ENCODE peak calls at places on chromosomes 3 and 15, in five cellular contexts. A is cardiac muscle cell, I is endodermal cell, M is neural progenitor cell, K is breast epithelium. B is an unnamed sample.

GRCh38 chr15:69980311-69981059 is 117.2 kb downstream of the TLE3 start:
- DNase-seq in A (no peak), I (no peak), M (no peak), K (no peak), B (no peak)

GRCh38 chr3:191753186-191753585 is 292.2 kb downstream of the PYDC2 start:
- DNase-seq in A (no peak), I (no peak), M (no peak), K (no peak), B (no peak)

GRCh38 chr3:143529018-143529478 is 319.2 kb downstream of the SLC9A9 start:
- DNase-seq in A (no peak), I (no peak), M (no peak), K (no peak), B (no peak)

GRCh38 chr3:129626744-129627349 is 20.4 kb upstream of the PLXND1 start:
- DNase-seq in A (peak; percentile 89), I (peak; percentile 96), M (peak; percentile 89), K (peak; percentile 80), B (peak; percentile 86)

GRCh38 chr15:61025746-61026256 is 203.3 kb downstream of the RORA start:
- DNase-seq in A (no peak), I (no peak), M (no peak), K (no peak), B (no peak)

GRCh38 chr3:57758686-57759085 is 2.6 kb downstream of the SLMAP start:
- DNase-seq in A (no peak), I (no peak), M (no peak), K (no peak), B (no peak)

GRCh38 chr15:79981861-79982455 is 11.0 kb upstream of the BCL2A1 start:
- DNase-seq in A (no peak), I (no peak), M (no peak), K (no peak), B (no peak)

GRCh38 chr15:20348900-20349773 is 192.5 kb downstream of the GOLGA6L6 start:
- DNase-seq in A (no peak), I (peak; percentile 48), M (no peak), K (peak; percentile 53), B (no peak)

GRCh38 chr3:19946291-19946831 is 536 bp upstream of the RAB5A start:
- DNase-seq in A (no peak), I (no peak), M (no peak), K (no peak), B (no peak)

GRCh38 chr15:79475312-79475711 is 43.2 kb downstream of the MINAR1 start:
- DNase-seq in A (no peak), I (no peak), M (no peak), K (no peak), B (no peak)

GRCh38 chr3:134445631-134446030 is 40.2 kb downstream of the ANAPC13 start:
- DNase-seq in A (no peak), I (no peak), M (no peak), K (no peak), B (peak; percentile 51)

GRCh38 chr15:41566121-41566885 is 7.3 kb downstream of the TYRO3 start:
- DNase-seq in A (peak; percentile 43), I (no peak), M (no peak), K (no peak), B (no peak)

GRCh38 chr3:30685267-30685667 is 78.9 kb downstream of the TGFBR2 start:
- DNase-seq in A (no peak), I (no peak), M (no peak), K (no peak), B (no peak)

GRCh38 chr3:30269751-30270445 is 336.5 kb upstream of the TGFBR2 start:
- DNase-seq in A (no peak), I (no peak), M (no peak), K (no peak), B (no peak)

GRCh38 chr15:100090411-100090810 is 251.4 kb downstream of the ADAMTS17 start:
- DNase-seq in A (no peak), I (no peak), M (no peak), K (no peak), B (no peak)

GRCh38 chr3:197352382-197352781 is 54.0 kb upstream of the DLG1 start:
- DNase-seq in A (peak; percentile 57), I (no peak), M (no peak), K (no peak), B (peak; percentile 90)

GRCh38 chr15:41869770-41870688 is 23.8 kb downstream of the SPTBN5 start:
- DNase-seq in A (no peak), I (no peak), M (no peak), K (no peak), B (no peak)

GRCh38 chr15:88636039-88636438 is 2.8 kb upstream of the ISG20 start:
- DNase-seq in A (no peak), I (peak; percentile 82), M (no peak), K (peak; percentile 73), B (no peak)

GRCh38 chr3:99901200-99901926 is 83.7 kb downstream of the CMSS1 start:
- DNase-seq in A (no peak), I (no peak), M (no peak), K (no peak), B (no peak)

GRCh38 chr3:100993309-100993708 is at the start of gene ABI3BP:
- DNase-seq in A (peak; percentile 23), I (peak; percentile 57), M (peak; percentile 20), K (no peak), B (peak; percentile 77)

GRCh38 chr15:56929389-56929788 is 10.9 kb downstream of the TCF12 start:
- DNase-seq in A (no peak), I (no peak), M (no peak), K (no peak), B (no peak)

GRCh38 chr15:33865416-33865815 is 102.9 kb upstream of the CHRM5 start:
- DNase-seq in A (no peak), I (no peak), M (no peak), K (no peak), B (no peak)

GRCh38 chr3:33047842-33048834 is 48.8 kb downstream of the GLB1 start:
- DNase-seq in A (no peak), I (no peak), M (no peak), K (no peak), B (no peak)
- H3K27ac ChIP-seq in A (no peak overlapping the region), I (no peak overlapping the region), M (no peak overlapping the region), K (no peak overlapping the region), B (no peak overlapping the region)

DNA sequence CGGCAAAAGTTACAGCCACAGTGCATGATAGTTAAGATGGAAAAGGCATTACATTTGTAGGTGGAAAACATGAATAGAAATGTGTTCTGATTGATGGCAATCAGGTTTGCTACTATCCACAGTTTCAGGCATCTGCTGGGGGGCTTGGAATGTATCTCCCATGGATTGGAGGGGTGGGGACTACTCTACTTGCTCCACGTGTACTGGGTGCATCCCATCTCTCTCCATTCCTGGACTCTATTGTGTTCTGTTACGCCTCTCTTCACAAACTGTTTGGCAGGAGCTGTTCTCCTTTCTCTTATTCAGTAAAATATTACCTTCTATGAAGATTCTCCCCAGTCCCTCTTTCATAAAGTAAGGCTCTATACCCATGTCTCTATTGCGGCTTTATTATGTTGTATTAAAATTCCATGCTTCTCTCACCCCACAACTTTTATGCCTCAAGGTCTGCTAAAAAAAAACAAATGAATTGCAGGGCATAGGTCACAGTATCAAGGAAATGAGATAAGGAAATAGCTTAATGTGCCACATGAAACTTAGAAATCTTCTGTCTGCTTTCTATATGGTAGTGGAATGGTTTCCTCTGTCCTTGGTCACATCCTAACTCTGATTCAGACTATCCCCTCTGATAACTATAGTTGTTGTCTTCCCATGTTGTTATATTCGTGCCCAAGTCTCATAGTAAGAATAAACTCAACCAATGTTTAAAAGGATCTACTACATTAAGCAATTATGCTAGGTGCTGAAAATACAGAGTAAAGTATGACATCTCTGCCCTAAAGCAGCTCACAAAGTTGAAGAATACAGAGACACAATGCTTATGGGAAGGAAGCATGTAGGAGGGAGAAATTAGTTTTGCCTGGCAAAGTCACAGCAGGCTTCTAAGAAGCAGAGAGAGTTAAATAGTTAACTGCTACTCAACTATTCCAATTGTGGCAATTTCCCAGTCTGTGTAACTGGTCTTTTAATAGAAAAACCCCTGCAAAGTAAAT is 43.1 kb downstream of the LRRFIP2 start:
- DNase-seq in A (no peak), I (no peak), M (peak; percentile 20), K (no peak), B (no peak)
- H3K27ac ChIP-seq in A (peak overlapping the region; percentile 82), I (peak overlapping the region; percentile 4), M (peak overlapping the region; percentile 72), K (no peak overlapping the region), B (no peak overlapping the region)

GRCh38 chr15:83287541-83288027 is 3.1 kb upstream of the BNC1 start:
- DNase-seq in A (no peak), I (peak; percentile 59), M (no peak), K (no peak), B (no peak)
- H3K27ac ChIP-seq in A (no peak overlapping the region), I (no peak overlapping the region), M (no peak overlapping the region), K (no peak overlapping the region), B (no peak overlapping the region)

GRCh38 chr15:22980189-22981136 is at the start of gene CYFIP1:
- DNase-seq in A (peak; percentile 87), I (peak; percentile 94), M (peak; percentile 85), K (peak; percentile 83), B (peak; percentile 91)

GRCh38 chr15:22978691-22979068 is 1.5 kb downstream of the CYFIP1 start:
- DNase-seq in A (no peak), I (no peak), M (peak; percentile 17), K (no peak), B (no peak)

GRCh38 chr15:22979699-22980188 is 424 bp downstream of the CYFIP1 start:
- DNase-seq in A (peak; percentile 47), I (peak; percentile 78), M (peak; percentile 78), K (no peak), B (no peak)

GRCh38 chr15:22981336-22981840 is 1.2 kb upstream of the CYFIP1 start:
- DNase-seq in A (no peak), I (peak; percentile 21), M (no peak), K (no peak), B (peak; percentile 20)

DNA sequence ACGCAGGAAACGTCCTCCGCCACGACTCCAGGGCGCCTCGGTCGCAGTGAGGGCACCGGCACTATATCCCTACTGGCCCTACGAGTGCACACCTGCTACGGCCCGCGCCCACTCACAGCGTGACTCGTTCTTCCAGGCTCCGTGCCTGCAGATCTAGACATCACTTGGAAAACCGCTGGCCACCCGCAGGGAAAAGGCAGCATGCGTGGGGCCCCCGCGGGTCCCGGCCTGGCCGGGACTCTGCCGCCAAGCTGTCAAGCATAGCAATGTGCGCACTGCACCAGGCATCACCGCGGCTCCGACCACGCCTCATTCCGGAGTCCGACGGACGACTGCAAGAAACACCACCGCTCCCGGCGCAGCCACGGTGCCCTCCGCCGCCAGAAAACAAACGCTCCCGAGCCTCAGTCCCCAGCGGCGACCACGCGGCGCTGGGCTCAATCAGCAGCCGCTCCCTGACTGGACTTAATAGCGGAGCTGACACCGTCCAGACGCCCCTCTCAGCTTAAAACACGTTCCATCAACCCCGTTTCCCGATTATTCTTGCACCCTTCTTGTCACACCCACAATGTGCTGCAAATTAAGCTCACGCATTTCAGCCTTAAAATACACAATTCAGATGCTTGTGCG is 984 bp downstream of the CYFIP1 start:
- DNase-seq in A (peak; percentile 63), I (peak; percentile 82), M (peak; percentile 69), K (peak; percentile 59), B (peak; percentile 48)
- H3K27ac ChIP-seq in A (no peak overlapping the region), I (peak overlapping the region; percentile 24), M (no peak overlapping the region), K (peak overlapping the region; percentile 95), B (peak overlapping the region; percentile 71)

DNA sequence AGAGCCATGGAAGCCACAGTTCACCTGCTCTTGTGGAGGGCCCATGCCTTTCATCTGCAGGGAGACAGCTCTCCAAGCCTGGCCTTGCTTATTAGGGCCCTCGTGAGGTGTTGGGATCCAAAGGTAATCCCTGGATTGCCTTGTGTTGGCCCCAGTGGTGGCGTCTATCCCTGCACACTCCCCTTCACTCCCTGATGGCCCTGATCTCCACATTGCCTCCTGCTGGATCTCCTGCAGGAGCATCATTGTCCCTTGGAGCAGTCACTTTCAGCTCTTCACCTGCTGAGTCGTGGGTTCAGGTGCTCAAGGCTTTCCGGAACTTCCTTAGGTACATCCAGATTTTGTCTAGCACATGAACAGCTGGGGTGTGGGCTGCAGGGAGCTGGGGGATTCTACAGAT is 7.0 kb downstream of the PPCDC start:
- DNase-seq in A (no peak), I (no peak), M (no peak), K (no peak), B (no peak)
- H3K27ac ChIP-seq in A (no peak overlapping the region), I (no peak overlapping the region), M (no peak overlapping the region), K (peak overlapping the region; percentile 89), B (peak overlapping the region; percentile 82)